ENCODE peak calls at places on chromosomes 6 and 20, in eight cellular contexts. F is GM06990, L is foreskin fibroblast, K is left ventricle myocardium inferior, S is fibroblast of lung, M is AG04450, D is right atrium auricular region, G is thoracic aorta. J is an unnamed sample.
A peak's percentile ranks its signal among the peaks of the same experiment; 100 is the strongest.

GRCh38 chr6:27154696-27155095 is 92.8 kb upstream of the PRSS16 start:
- DNase-seq in L (no peak), K (no peak), D (no peak), M (no peak), F (no peak), S (no peak), G (no peak), J (no peak)

GRCh38 chr6:105884426-105884825 is 201.7 kb upstream of the PRDM1 start:
- DNase-seq in F (no peak), L (peak; percentile 20), G (no peak), S (no peak), D (no peak), K (no peak), M (no peak), J (no peak)

GRCh38 chr6:133165235-133165634 is 75.9 kb upstream of the EYA4 start:
- DNase-seq in K (no peak), D (no peak), G (no peak), M (no peak), F (no peak), S (no peak), L (peak; percentile 10), J (no peak)

GRCh38 chr6:99746261-99746895 is 139.7 kb downstream of the PRDM13 start:
- DNase-seq in D (peak; percentile 73), M (peak; percentile 56), F (peak; percentile 40), K (no peak), S (peak; percentile 79), L (peak; percentile 81), G (no peak), J (peak; percentile 84)

GRCh38 chr20:47205577-47206123 is 150.8 kb downstream of the ZMYND8 start:
- DNase-seq in M (peak; percentile 59), S (peak; percentile 83), F (peak; percentile 60), G (peak; percentile 21), D (peak; percentile 83), L (peak; percentile 93), K (peak; percentile 79), J (peak; percentile 82)

GRCh38 chr6:12635813-12636212 is 80.8 kb upstream of the PHACTR1 start:
- DNase-seq in S (no peak), D (no peak), M (no peak), G (no peak), L (peak; percentile 12), K (no peak), F (no peak), J (no peak)

GRCh38 chr6:148885154-148885870 is 138.5 kb downstream of the UST start:
- DNase-seq in F (no peak), D (no peak), M (peak; percentile 70), S (peak; percentile 92), G (no peak), K (no peak), L (peak; percentile 79), J (no peak)

GRCh38 chr6:92879526-92879925 is 539.8 kb downstream of the EPHA7 start:
- DNase-seq in L (no peak), D (no peak), K (no peak), S (no peak), G (no peak), M (no peak), F (no peak), J (no peak)

GRCh38 chr6:40912158-40912946 is 126.7 kb downstream of the UNC5CL start:
- DNase-seq in K (no peak), L (peak; percentile 44), M (no peak), S (peak; percentile 23), F (no peak), D (no peak), G (no peak), J (peak; percentile 81)

GRCh38 chr6:17932362-17932852 is 55.0 kb downstream of the KIF13A start:
- DNase-seq in G (peak; percentile 20), M (peak; percentile 73), F (no peak), K (peak; percentile 57), S (peak; percentile 83), L (peak; percentile 96), D (peak; percentile 83), J (no peak)

GRCh38 chr6:47061631-47062300 is 19.6 kb upstream of the ADGRF1 start:
- DNase-seq in F (no peak), D (no peak), G (no peak), S (no peak), L (peak; percentile 36), K (no peak), M (no peak), J (no peak)

GRCh38 chr6:44115866-44116265 is 11.4 kb downstream of the MRPL14 start:
- DNase-seq in L (no peak), G (no peak), K (no peak), M (no peak), S (no peak), D (no peak), F (no peak), J (no peak)

GRCh38 chr6:139124887-139125672 is 9.8 kb upstream of the HECA start:
- DNase-seq in D (no peak), S (peak; percentile 74), K (peak; percentile 42), F (peak; percentile 45), L (peak; percentile 76), G (no peak), M (no peak), J (peak; percentile 90)

GRCh38 chr20:8809107-8809953 is 259.6 kb upstream of the PLCB4 start:
- DNase-seq in G (no peak), K (no peak), D (no peak), F (no peak), L (no peak), S (no peak), M (no peak), J (no peak)

GRCh38 chr6:97626586-97627441 is 343.8 kb upstream of the MMS22L start:
- DNase-seq in F (no peak), K (no peak), M (no peak), D (no peak), S (peak; percentile 56), G (no peak), L (peak; percentile 0), J (no peak)

GRCh38 chr6:95292011-95292410 is 285.3 kb upstream of the MANEA start:
- DNase-seq in D (no peak), S (no peak), F (no peak), K (no peak), G (no peak), M (no peak), L (no peak), J (no peak)
- H3K4me3 ChIP-seq in D (no peak overlapping the region), S (no peak overlapping the region), F (no peak overlapping the region), K (no peak overlapping the region), G (no peak overlapping the region), M (no peak overlapping the region), L (no peak overlapping the region), J (no peak overlapping the region)

GRCh38 chr6:34238507-34239239 is 2.0 kb downstream of the HMGA1 start:
- DNase-seq in D (no peak), G (no peak), L (peak; percentile 26), M (no peak), F (no peak), K (no peak), S (no peak), J (no peak)

GRCh38 chr6:34237316-34237721 is 646 bp downstream of the HMGA1 start:
- DNase-seq in K (no peak), F (peak; percentile 49), S (no peak), L (peak; percentile 61), M (no peak), D (no peak), G (no peak), J (no peak)

GRCh38 chr6:34239240-34239825 is 2.7 kb downstream of the HMGA1 start:
- DNase-seq in M (no peak), D (no peak), K (no peak), S (no peak), G (no peak), L (peak; percentile 32), F (no peak), J (no peak)

GRCh38 chr6:34236423-34237315 is at the start of gene HMGA1:
- DNase-seq in G (peak; percentile 66), S (peak; percentile 90), F (peak; percentile 96), D (peak; percentile 89), M (no peak), K (peak; percentile 90), L (peak; percentile 99), J (peak; percentile 98)

GRCh38 chr6:34237722-34238506 is 1.2 kb downstream of the HMGA1 start:
- DNase-seq in M (no peak), K (no peak), S (no peak), F (peak; percentile 85), D (no peak), G (no peak), L (peak; percentile 77), J (peak; percentile 86)
- TF ChIP-seq CTCF in M (peak; percentile 42), K (peak; percentile 23), S (peak; percentile 3), F (peak; percentile 39), D (peak; percentile 52), G (no peak), L (peak; percentile 24), J (peak; percentile 28)

GRCh38 chr20:54067606-54068174 is 2.7 kb downstream of the BCAS1 start:
- DNase-seq in G (no peak), D (no peak), L (no peak), S (no peak), M (no peak), F (no peak), K (peak; percentile 46), J (peak; percentile 86)

GRCh38 chr20:54068966-54069365 is 1.4 kb downstream of the BCAS1 start:
- DNase-seq in D (no peak), M (no peak), F (no peak), K (no peak), L (no peak), S (no peak), G (no peak), J (no peak)

GRCh38 chr20:54069501-54069971 is 858 bp downstream of the BCAS1 start:
- DNase-seq in D (no peak), M (no peak), F (no peak), K (no peak), S (no peak), L (no peak), G (no peak), J (no peak)

GRCh38 chr20:54068495-54068894 is 1.9 kb downstream of the BCAS1 start:
- DNase-seq in M (no peak), D (no peak), F (no peak), L (no peak), K (no peak), S (no peak), G (no peak), J (no peak)

GRCh38 chr20:54070187-54070987 is at the start of gene BCAS1:
- DNase-seq in G (no peak), D (no peak), L (no peak), S (no peak), F (no peak), K (no peak), M (no peak), J (no peak)
- H3K4me3 ChIP-seq in G (no peak within 1 kb of the TSS), D (no peak within 1 kb of the TSS), L (no peak within 1 kb of the TSS), S (no peak within 1 kb of the TSS), F (no peak within 1 kb of the TSS), K (no peak within 1 kb of the TSS), M (no peak within 1 kb of the TSS), J (no peak within 1 kb of the TSS)

DNA sequence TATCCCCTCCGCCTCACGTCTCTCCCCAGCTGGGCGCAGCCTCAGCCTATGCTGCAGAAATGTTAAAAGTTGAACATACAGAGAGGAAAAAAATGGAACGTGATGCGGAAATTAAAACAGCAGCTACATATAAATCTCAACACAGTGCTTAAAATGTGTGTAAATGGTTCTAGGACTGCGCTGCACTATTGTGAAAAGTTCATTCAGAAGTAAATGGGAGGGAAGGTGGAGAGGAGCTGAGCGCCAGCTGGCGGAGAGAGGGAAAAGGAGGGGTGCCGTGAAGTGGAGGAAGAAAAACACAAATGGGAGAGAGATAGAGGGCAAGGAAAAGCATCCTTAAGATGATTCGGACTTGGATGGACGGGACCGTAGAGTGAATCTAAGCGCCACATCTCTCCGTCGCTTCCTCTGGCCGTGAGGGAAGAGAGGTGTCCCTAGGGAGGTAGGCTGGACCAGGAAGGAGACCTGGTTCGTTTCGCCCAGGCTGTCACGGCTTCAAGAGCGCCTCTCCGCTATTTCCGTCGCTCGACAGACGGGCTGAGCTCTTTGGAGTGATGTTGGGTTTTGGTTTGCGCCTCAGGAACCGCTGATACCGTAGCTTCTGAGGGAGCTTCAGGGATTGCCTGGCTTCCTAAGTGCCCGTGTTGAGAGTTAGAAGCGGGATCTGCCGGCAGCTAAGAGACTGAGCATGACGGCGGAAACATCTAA is 113.7 kb downstream of the TRIM27 start:
- DNase-seq in G (no peak), S (no peak), F (no peak), M (no peak), K (no peak), D (no peak), L (peak; percentile 47), J (peak; percentile 27)
- TF ChIP-seq CTCF in G (no peak), S (no peak), F (no peak), M (no peak), K (no peak), D (no peak), L (no peak), J (no peak)